ENCODE peak calls at places on chromosomes 11 and 22, in eight cellular contexts. X, T, V, D, C, I, G and Y are unnamed samples.

GRCh38 chr11:114977596-114977995 is 299.3 kb downstream of the NXPE2 start:
- DNase-seq in X (no peak), T (no peak), V (no peak), D (no peak), C (no peak), I (no peak), G (no peak), Y (no peak)

GRCh38 chr11:21567628-21568290 is 625.1 kb upstream of the ANO5 start:
- DNase-seq in X (no peak), T (no peak), V (no peak), D (no peak), C (no peak), I (no peak), G (no peak), Y (no peak)

GRCh38 chr11:67251841-67252240 is 14.4 kb upstream of the GRK2 start:
- DNase-seq in X (no peak), T (no peak), V (no peak), D (no peak), C (no peak), I (no peak), G (no peak), Y (no peak)

GRCh38 chr22:21632237-21632895 is at the start of gene CCDC116:
- DNase-seq in X (no peak), T (no peak), V (no peak), D (peak; percentile 70), C (peak; percentile 74), I (no peak), G (no peak), Y (no peak)

GRCh38 chr11:122323754-122324421 is 207.9 kb upstream of the BLID start:
- DNase-seq in X (no peak), T (no peak), V (no peak), D (no peak), C (no peak), I (no peak), G (no peak), Y (no peak)

GRCh38 chr11:88484873-88485621 is 147.5 kb upstream of the CTSC start:
- DNase-seq in X (no peak), T (peak; percentile 23), V (peak; percentile 52), D (peak; percentile 45), C (no peak), I (no peak), G (no peak), Y (no peak)

GRCh38 chr11:85755285-85755684 is 55.7 kb downstream of the SYTL2 start:
- DNase-seq in X (no peak), T (no peak), V (no peak), D (no peak), C (no peak), I (no peak), G (no peak), Y (no peak)

GRCh38 chr11:19316434-19316833 is 75.7 kb upstream of the E2F8 start:
- DNase-seq in X (no peak), T (no peak), V (no peak), D (no peak), C (peak; percentile 87), I (no peak), G (peak; percentile 66), Y (no peak)

GRCh38 chr22:41762980-41763779 is 37.3 kb upstream of the CCDC134 start:
- DNase-seq in X (no peak), T (no peak), V (peak; percentile 65), D (no peak), C (no peak), I (no peak), G (no peak), Y (peak; percentile 71)

GRCh38 chr11:123251656-123252344 is 56.8 kb upstream of the CLMP start:
- DNase-seq in X (no peak), T (peak; percentile 63), V (no peak), D (no peak), C (peak; percentile 92), I (no peak), G (peak; percentile 71), Y (no peak)

GRCh38 chr22:18147791-18148507 is 2.0 kb upstream of the USP18 start:
- DNase-seq in X (no peak), T (no peak), V (no peak), D (no peak), C (no peak), I (no peak), G (no peak), Y (no peak)

GRCh38 chr11:76233936-76234703 is 27.8 kb upstream of the WNT11 start:
- DNase-seq in X (no peak), T (no peak), V (no peak), D (peak; percentile 72), C (peak; percentile 82), I (no peak), G (peak; percentile 79), Y (no peak)

GRCh38 chr11:117815262-117815803 is 9.2 kb downstream of the FXYD2 start:
- DNase-seq in X (no peak), T (no peak), V (no peak), D (peak; percentile 76), C (peak; percentile 63), I (no peak), G (no peak), Y (no peak)

GRCh38 chr11:106391771-106392412 is 314.4 kb downstream of the AASDHPPT start:
- DNase-seq in X (no peak), T (peak; percentile 68), V (no peak), D (no peak), C (no peak), I (no peak), G (no peak), Y (no peak)

GRCh38 chr11:134584706-134585445 is 172.8 kb upstream of the B3GAT1 start:
- DNase-seq in X (no peak), T (no peak), V (no peak), D (no peak), C (no peak), I (no peak), G (no peak), Y (no peak)

GRCh38 chr11:61516191-61516590 is 7.6 kb downstream of the LRRC10B start:
- DNase-seq in X (no peak), T (no peak), V (no peak), D (no peak), C (no peak), I (no peak), G (no peak), Y (no peak)

GRCh38 chr11:129637983-129638776 is 177.5 kb upstream of the TMEM45B start:
- DNase-seq in X (no peak), T (no peak), V (no peak), D (no peak), C (no peak), I (no peak), G (no peak), Y (no peak)

GRCh38 chr11:33044281-33044680 is 4.9 kb downstream of the TCP11L1 start:
- DNase-seq in X (no peak), T (peak; percentile 34), V (no peak), D (no peak), C (no peak), I (no peak), G (no peak), Y (no peak)

GRCh38 chr11:22567759-22568158 is 57.9 kb downstream of the FANCF start:
- DNase-seq in X (no peak), T (no peak), V (no peak), D (no peak), C (no peak), I (no peak), G (no peak), Y (no peak)

GRCh38 chr11:111983187-111983986 is 41.8 kb upstream of the DLAT start:
- DNase-seq in X (peak; percentile 75), T (peak; percentile 72), V (peak; percentile 81), D (peak; percentile 68), C (peak; percentile 67), I (peak; percentile 10), G (no peak), Y (peak; percentile 67)

GRCh38 chr22:50177537-50178470 is 7.3 kb downstream of the PANX2 start:
- DNase-seq in X (no peak), T (no peak), V (no peak), D (peak; percentile 39), C (peak; percentile 59), I (no peak), G (no peak), Y (no peak)
- H3K4me3 ChIP-seq in X (no peak overlapping the region), T (no peak overlapping the region), V (no peak overlapping the region), D (no peak overlapping the region), C (no peak overlapping the region), I (no peak overlapping the region), G (no peak overlapping the region), Y (no peak overlapping the region)

GRCh38 chr11:119352857-119353260 is 6.4 kb upstream of the MFRP start:
- DNase-seq in X (no peak), T (no peak), V (peak; percentile 64), D (no peak), C (peak; percentile 71), I (no peak), G (no peak), Y (no peak)
- H3K4me3 ChIP-seq in X (no peak overlapping the region), T (no peak overlapping the region), V (no peak overlapping the region), D (no peak overlapping the region), C (no peak overlapping the region), I (no peak overlapping the region), G (no peak overlapping the region), Y (no peak overlapping the region)

GRCh38 chr11:78081583-78081982 is 1.9 kb upstream of the NDUFC2 start:
- DNase-seq in X (no peak), T (no peak), V (no peak), D (no peak), C (no peak), I (no peak), G (no peak), Y (no peak)

GRCh38 chr11:78082146-78082545 is 2.5 kb upstream of the NDUFC2 start:
- DNase-seq in X (no peak), T (no peak), V (no peak), D (no peak), C (no peak), I (no peak), G (no peak), Y (no peak)

GRCh38 chr11:78080084-78080817 is 589 bp upstream of the NDUFC2 start:
- DNase-seq in X (no peak), T (no peak), V (no peak), D (no peak), C (peak; percentile 44), I (no peak), G (no peak), Y (no peak)

GRCh38 chr11:78079232-78080083 is at the start of gene NDUFC2:
- DNase-seq in X (peak; percentile 75), T (peak; percentile 85), V (peak; percentile 86), D (peak; percentile 89), C (peak; percentile 92), I (peak; percentile 57), G (peak; percentile 82), Y (peak; percentile 64)

DNA sequence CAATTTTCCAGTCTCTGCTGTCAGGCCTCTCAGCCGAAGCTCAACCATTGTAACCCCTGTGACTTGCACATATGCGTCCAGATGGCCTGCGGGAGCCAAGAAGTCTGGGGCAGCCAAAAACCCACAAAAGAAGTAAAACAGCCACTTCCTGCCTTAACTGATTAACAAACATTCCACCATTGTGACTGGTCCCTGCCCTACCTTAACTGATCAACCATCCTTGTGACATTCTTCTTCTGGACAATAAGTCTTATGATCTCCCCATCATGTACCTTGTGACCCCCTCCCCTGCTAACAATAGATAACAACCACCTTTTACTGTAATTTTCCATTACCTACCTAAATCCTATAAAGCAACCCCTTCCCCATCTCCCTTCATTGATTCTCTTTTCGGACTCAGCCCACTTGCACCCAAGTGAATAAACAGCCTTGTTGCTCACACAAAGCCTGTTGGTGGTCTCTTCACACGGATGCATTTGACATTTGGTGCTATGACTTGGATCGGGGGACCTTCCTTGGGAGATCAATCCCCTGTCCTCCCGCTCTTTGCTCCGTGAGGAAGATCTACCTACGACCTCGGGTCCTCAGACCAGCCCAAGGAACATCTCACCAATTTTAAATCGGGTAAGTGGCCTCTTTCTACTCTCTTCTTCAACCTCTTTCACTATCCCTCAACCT is 1.3 kb upstream of the NDUFC2 start:
- DNase-seq in X (no peak), T (peak; percentile 73), V (no peak), D (no peak), C (peak; percentile 41), I (peak; percentile 13), G (no peak), Y (no peak)
- H3K4me3 ChIP-seq in X (no peak overlapping the region), T (no peak overlapping the region), V (no peak overlapping the region), D (no peak overlapping the region), C (no peak overlapping the region), I (no peak overlapping the region), G (peak overlapping the region; percentile 81), Y (no peak overlapping the region)

GRCh38 chr11:2694995-2695939 is 4.5 kb downstream of the KCNQ1OT1 start:
- DNase-seq in X (no peak), T (no peak), V (no peak), D (no peak), C (no peak), I (no peak), G (no peak), Y (no peak)
- H3K4me3 ChIP-seq in X (no peak overlapping the region), T (no peak overlapping the region), V (no peak overlapping the region), D (no peak overlapping the region), C (no peak overlapping the region), I (no peak overlapping the region), G (no peak overlapping the region), Y (no peak overlapping the region)